ENCODE peak calls at places on chromosome 3, in ten cellular contexts. Z, T, I, Q, L, U, R, D, A and X are unnamed samples.

GRCh38 chr3:72739521-72740466 is 108.5 kb downstream of the SHQ1 start:
- DNase-seq in Z (peak; percentile 64), T (no peak), I (no peak), Q (peak; percentile 27), L (no peak), U (no peak), R (no peak), D (no peak), A (no peak), X (peak; percentile 45)

GRCh38 chr3:70360985-70361384 is 48.5 kb upstream of the MDFIC2 start:
- DNase-seq in Z (no peak), T (no peak), I (no peak), Q (peak; percentile 65), L (no peak), U (no peak), R (no peak), D (no peak), A (no peak), X (peak; percentile 55)

GRCh38 chr3:139173372-139174108 is 128.8 kb upstream of the PRR23C start:
- DNase-seq in Z (no peak), T (no peak), I (no peak), Q (peak; percentile 14), L (no peak), U (no peak), R (no peak), D (peak; percentile 40), A (no peak), X (peak; percentile 3)

GRCh38 chr3:100360757-100361496 is 26.4 kb downstream of the NIT2 start:
- DNase-seq in Z (no peak), T (no peak), I (no peak), Q (peak; percentile 33), L (no peak), U (no peak), R (no peak), D (no peak), A (no peak), X (no peak)

GRCh38 chr3:98914210-98915080 is 12.9 kb upstream of the DCBLD2 start:
- DNase-seq in Z (no peak), T (no peak), I (no peak), Q (peak; percentile 68), L (no peak), U (no peak), R (no peak), D (peak; percentile 83), A (no peak), X (no peak)

GRCh38 chr3:101998256-101998926 is 149.1 kb downstream of the NFKBIZ start:
- DNase-seq in Z (no peak), T (no peak), I (no peak), Q (no peak), L (no peak), U (no peak), R (no peak), D (no peak), A (no peak), X (no peak)

GRCh38 chr3:33886015-33886414 is 87.6 kb downstream of the PDCD6IP start:
- DNase-seq in Z (no peak), T (no peak), I (no peak), Q (no peak), L (no peak), U (no peak), R (no peak), D (no peak), A (no peak), X (no peak)

GRCh38 chr3:124774305-124774673 is 44.0 kb downstream of the UMPS start:
- DNase-seq in Z (no peak), T (no peak), I (no peak), Q (peak; percentile 66), L (no peak), U (no peak), R (no peak), D (no peak), A (no peak), X (peak; percentile 40)

GRCh38 chr3:45939341-45939771 is 3.9 kb upstream of the CXCR6 start:
- DNase-seq in Z (no peak), T (no peak), I (no peak), Q (no peak), L (no peak), U (peak; percentile 27), R (no peak), D (no peak), A (no peak), X (no peak)

GRCh38 chr3:25662921-25663320 is 1.8 kb downstream of the TOP2B start:
- DNase-seq in Z (no peak), T (no peak), I (no peak), Q (peak; percentile 31), L (no peak), U (no peak), R (no peak), D (no peak), A (no peak), X (no peak)

GRCh38 chr3:25663324-25664065 is 1.2 kb downstream of the TOP2B start:
- DNase-seq in Z (no peak), T (no peak), I (no peak), Q (peak; percentile 44), L (no peak), U (no peak), R (no peak), D (peak; percentile 31), A (no peak), X (no peak)

GRCh38 chr3:25664810-25665645 is at the start of gene TOP2B:
- DNase-seq in Z (peak; percentile 96), T (peak; percentile 97), I (peak; percentile 97), Q (peak; percentile 97), L (peak; percentile 96), U (peak; percentile 97), R (peak; percentile 97), D (peak; percentile 96), A (peak; percentile 99), X (peak; percentile 94)

GRCh38 chr3:25664066-25664809 is 469 bp downstream of the TOP2B start:
- DNase-seq in Z (peak; percentile 74), T (peak; percentile 86), I (peak; percentile 80), Q (no peak), L (peak; percentile 79), U (peak; percentile 86), R (peak; percentile 69), D (peak; percentile 89), A (no peak), X (peak; percentile 39)

DNA sequence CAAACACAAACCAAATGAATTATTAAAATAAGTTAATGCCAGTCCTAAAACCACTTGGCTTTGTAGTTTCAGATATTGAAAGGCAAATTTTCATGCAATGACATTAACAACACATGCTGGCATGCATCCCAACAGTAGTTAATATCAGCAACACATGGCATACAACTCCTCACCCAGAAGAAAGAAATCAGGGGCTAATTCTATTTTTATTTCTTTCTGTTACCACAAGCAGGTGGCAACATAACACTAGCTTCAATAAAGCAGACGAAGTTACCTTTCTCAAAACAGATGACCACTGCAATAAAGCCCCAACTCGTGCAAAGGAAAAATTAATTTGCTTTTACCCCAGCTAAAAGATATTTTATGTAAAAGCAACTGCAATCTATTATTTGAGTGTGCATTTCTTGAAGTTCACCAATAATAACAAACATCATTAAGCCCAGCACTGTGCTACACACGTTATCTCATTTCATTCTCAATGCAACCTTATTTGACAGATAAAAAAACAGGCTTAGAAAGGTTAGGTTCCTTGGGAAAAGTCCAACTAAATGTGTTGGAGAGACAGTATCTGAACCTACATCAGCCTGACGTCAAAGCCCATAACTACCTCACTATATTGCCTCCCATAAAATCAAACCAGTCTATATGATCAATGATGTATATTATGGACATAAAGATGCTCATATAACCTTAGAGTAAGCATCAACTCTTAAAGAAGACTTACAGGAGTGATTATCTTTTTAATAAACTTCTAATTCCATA is 2.8 kb downstream of the TOP2B start:
- DNase-seq in Z (no peak), T (no peak), I (no peak), Q (no peak), L (no peak), U (no peak), R (no peak), D (no peak), A (no peak), X (no peak)
- TF ChIP-seq CTCF in Z (no peak), T (no peak), I (peak; percentile 31), Q (no peak), L (no peak), U (peak; percentile 27), R (no peak), D (no peak), A (peak; percentile 18), X (no peak)

GRCh38 chr3:188455748-188456147 is 301.8 kb downstream of the LPP start:
- DNase-seq in Z (no peak), T (no peak), I (no peak), Q (no peak), L (no peak), U (no peak), R (no peak), D (no peak), A (no peak), X (no peak)
- H3K4me3 ChIP-seq in Z (no peak overlapping the region), T (no peak overlapping the region), I (no peak overlapping the region), Q (no peak overlapping the region), L (no peak overlapping the region), U (no peak overlapping the region), R (no peak overlapping the region), D (no peak overlapping the region), A (no peak overlapping the region), X (no peak overlapping the region)

DNA sequence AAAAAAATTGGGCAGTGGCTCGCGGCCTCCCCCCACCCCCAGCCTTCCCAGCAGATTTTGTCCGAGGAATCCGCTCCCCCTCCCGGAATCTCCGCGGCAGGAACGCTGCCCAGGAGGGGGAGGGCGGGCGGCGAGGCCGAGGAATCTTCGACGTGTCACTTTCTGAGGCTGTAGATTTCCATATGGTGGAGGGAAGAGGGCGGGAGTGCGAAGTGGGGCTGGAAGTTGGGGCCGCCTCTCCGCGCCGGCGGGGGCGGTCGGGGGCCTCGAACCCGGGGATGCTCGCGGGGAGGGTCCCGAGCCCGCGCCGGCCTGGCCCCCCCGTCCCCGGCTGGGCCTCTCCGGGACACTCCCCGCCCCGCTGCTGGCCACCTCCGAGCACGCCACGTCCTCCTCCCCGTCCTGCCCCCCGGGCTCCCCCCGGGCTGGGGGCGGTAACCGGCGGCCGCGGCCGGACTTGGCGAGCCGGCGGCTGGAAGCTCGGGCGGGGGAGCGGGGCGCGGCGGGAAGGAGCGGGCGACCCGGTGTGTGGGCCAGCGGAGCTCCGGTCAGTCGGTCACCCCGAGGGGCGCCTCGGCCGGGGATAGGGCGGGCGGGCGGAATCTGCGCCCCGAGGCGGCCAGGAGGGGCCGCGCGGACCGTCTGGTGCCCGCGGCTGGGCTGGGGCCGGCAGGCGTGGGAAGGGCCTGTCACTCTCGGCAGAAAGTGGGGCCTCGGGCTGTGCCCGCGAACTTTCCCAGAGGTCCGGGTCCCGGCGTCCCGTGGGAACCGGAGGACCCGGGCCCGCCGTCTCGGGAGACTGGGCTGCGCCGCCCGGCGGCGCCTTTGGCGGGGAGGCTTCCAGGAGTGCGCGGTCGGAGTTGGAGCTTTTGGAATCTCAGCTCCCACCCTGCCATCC is 949 bp downstream of the FNDC3B start:
- DNase-seq in Z (peak; percentile 74), T (peak; percentile 82), I (peak; percentile 77), Q (peak; percentile 89), L (peak; percentile 88), U (peak; percentile 93), R (no peak), D (peak; percentile 92), A (no peak), X (peak; percentile 83)
- TF ChIP-seq CTCF in Z (peak; percentile 19), T (peak; percentile 24), I (peak; percentile 52), Q (peak; percentile 18), L (no peak), U (peak; percentile 42), R (peak; percentile 18), D (no peak), A (peak; percentile 29), X (peak; percentile 35)

DNA sequence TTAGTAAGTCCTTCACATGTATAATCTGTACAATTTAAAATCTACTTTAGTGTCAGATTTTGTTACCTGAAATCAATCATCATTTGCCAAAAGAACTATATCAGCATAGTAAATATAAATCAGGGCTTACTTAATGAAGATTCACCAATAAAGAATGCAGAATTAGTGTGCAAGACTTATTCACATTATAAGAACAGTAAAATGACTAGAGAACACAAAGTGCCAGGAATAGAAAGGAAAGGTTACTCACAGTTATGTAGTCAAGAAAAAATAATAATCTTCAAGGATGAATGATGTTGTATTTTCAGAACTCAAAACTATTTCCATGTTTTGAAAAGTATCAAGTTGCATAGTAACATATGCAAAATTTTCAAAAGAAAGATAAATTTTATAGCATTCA is 891.9 kb downstream of the ROBO1 start:
- DNase-seq in Z (no peak), T (no peak), I (no peak), Q (peak; percentile 80), L (no peak), U (no peak), R (no peak), D (no peak), A (no peak), X (no peak)
- H3K4me3 ChIP-seq in Z (no peak overlapping the region), T (no peak overlapping the region), I (no peak overlapping the region), Q (no peak overlapping the region), L (no peak overlapping the region), U (no peak overlapping the region), R (no peak overlapping the region), D (no peak overlapping the region), A (no peak overlapping the region), X (no peak overlapping the region)